ENCODE peak calls at places on chromosome 15, in six cellular contexts. One of them, this sample, is unnamed.

GRCh38 chr15:57503051-57503702 is 88.5 kb upstream of the MYZAP start:
- DNase-seq in activated CD8-positive, alpha-beta memory T cell treated with anti-CD3 and anti-CD28 coated beads, Interleukin-2, amount 50 U/mL, for 48 hours: no peak
- DNase-seq in substantia nigra: no peak
- DNase-seq in NCI-H1417: no peak
- DNase-seq in ACHN: no peak
- DNase-seq in foreskin fibroblast: no peak
- DNase-seq in this sample: no peak

GRCh38 chr15:29612701-29613100 is 209.6 kb downstream of the TJP1 start:
- DNase-seq in NCI-H1417: no peak
- DNase-seq in ACHN: peak
- DNase-seq in activated CD8-positive, alpha-beta memory T cell treated with anti-CD3 and anti-CD28 coated beads, Interleukin-2, amount 50 U/mL, for 48 hours: no peak
- DNase-seq in substantia nigra: no peak
- DNase-seq in foreskin fibroblast: no peak
- DNase-seq in this sample: peak

GRCh38 chr15:60580068-60580467 is 101.1 kb upstream of the ICE2 start:
- DNase-seq in activated CD8-positive, alpha-beta memory T cell treated with anti-CD3 and anti-CD28 coated beads, Interleukin-2, amount 50 U/mL, for 48 hours: no peak
- DNase-seq in ACHN: no peak
- DNase-seq in substantia nigra: no peak
- DNase-seq in NCI-H1417: no peak
- DNase-seq in foreskin fibroblast: no peak
- DNase-seq in this sample: no peak

GRCh38 chr15:62569460-62570404 is 404.6 kb upstream of the C2CD4B start:
- DNase-seq in activated CD8-positive, alpha-beta memory T cell treated with anti-CD3 and anti-CD28 coated beads, Interleukin-2, amount 50 U/mL, for 48 hours: no peak
- DNase-seq in NCI-H1417: peak
- DNase-seq in ACHN: peak
- DNase-seq in foreskin fibroblast: peak
- DNase-seq in substantia nigra: no peak
- DNase-seq in this sample: peak

GRCh38 chr15:66098019-66098363 is 155.6 kb downstream of the MEGF11 start:
- DNase-seq in substantia nigra: no peak
- DNase-seq in NCI-H1417: no peak
- DNase-seq in foreskin fibroblast: no peak
- DNase-seq in ACHN: no peak
- DNase-seq in activated CD8-positive, alpha-beta memory T cell treated with anti-CD3 and anti-CD28 coated beads, Interleukin-2, amount 50 U/mL, for 48 hours: no peak
- DNase-seq in this sample: no peak

GRCh38 chr15:100373942-100374341 is 32.2 kb upstream of the ADAMTS17 start:
- DNase-seq in foreskin fibroblast: no peak
- DNase-seq in ACHN: peak
- DNase-seq in activated CD8-positive, alpha-beta memory T cell treated with anti-CD3 and anti-CD28 coated beads, Interleukin-2, amount 50 U/mL, for 48 hours: no peak
- DNase-seq in NCI-H1417: peak
- DNase-seq in substantia nigra: no peak
- DNase-seq in this sample: no peak

GRCh38 chr15:40045572-40046217 is 6.7 kb upstream of the SRP14 start:
- DNase-seq in foreskin fibroblast: no peak
- DNase-seq in substantia nigra: no peak
- DNase-seq in NCI-H1417: no peak
- DNase-seq in activated CD8-positive, alpha-beta memory T cell treated with anti-CD3 and anti-CD28 coated beads, Interleukin-2, amount 50 U/mL, for 48 hours: no peak
- DNase-seq in ACHN: no peak
- DNase-seq in this sample: no peak

GRCh38 chr15:83613716-83614115 is 40.2 kb upstream of the ADAMTSL3 start:
- DNase-seq in NCI-H1417: no peak
- DNase-seq in foreskin fibroblast: no peak
- DNase-seq in activated CD8-positive, alpha-beta memory T cell treated with anti-CD3 and anti-CD28 coated beads, Interleukin-2, amount 50 U/mL, for 48 hours: no peak
- DNase-seq in ACHN: peak
- DNase-seq in substantia nigra: no peak
- DNase-seq in this sample: peak

GRCh38 chr15:68507447-68507846 is 71.3 kb upstream of the CORO2B start:
- DNase-seq in substantia nigra: no peak
- DNase-seq in activated CD8-positive, alpha-beta memory T cell treated with anti-CD3 and anti-CD28 coated beads, Interleukin-2, amount 50 U/mL, for 48 hours: no peak
- DNase-seq in ACHN: no peak
- DNase-seq in foreskin fibroblast: no peak
- DNase-seq in NCI-H1417: no peak
- DNase-seq in this sample: no peak

GRCh38 chr15:60477991-60478632 is 830 bp downstream of the ICE2 start:
- DNase-seq in NCI-H1417: peak
- DNase-seq in ACHN: peak
- DNase-seq in substantia nigra: no peak
- DNase-seq in foreskin fibroblast: no peak
- DNase-seq in activated CD8-positive, alpha-beta memory T cell treated with anti-CD3 and anti-CD28 coated beads, Interleukin-2, amount 50 U/mL, for 48 hours: no peak
- DNase-seq in this sample: peak

GRCh38 chr15:70063992-70064379 is 33.7 kb downstream of the TLE3 start:
- DNase-seq in ACHN: no peak
- DNase-seq in substantia nigra: no peak
- DNase-seq in activated CD8-positive, alpha-beta memory T cell treated with anti-CD3 and anti-CD28 coated beads, Interleukin-2, amount 50 U/mL, for 48 hours: no peak
- DNase-seq in NCI-H1417: no peak
- DNase-seq in foreskin fibroblast: no peak
- DNase-seq in this sample: no peak

GRCh38 chr15:86183765-86184491 is 104.3 kb downstream of the AGBL1 start:
- DNase-seq in NCI-H1417: no peak
- DNase-seq in activated CD8-positive, alpha-beta memory T cell treated with anti-CD3 and anti-CD28 coated beads, Interleukin-2, amount 50 U/mL, for 48 hours: peak
- DNase-seq in foreskin fibroblast: no peak
- DNase-seq in substantia nigra: no peak
- DNase-seq in ACHN: no peak
- DNase-seq in this sample: no peak

GRCh38 chr15:53833134-53833624 is 73.7 kb upstream of the WDR72 start:
- DNase-seq in activated CD8-positive, alpha-beta memory T cell treated with anti-CD3 and anti-CD28 coated beads, Interleukin-2, amount 50 U/mL, for 48 hours: no peak
- DNase-seq in NCI-H1417: no peak
- DNase-seq in substantia nigra: no peak
- DNase-seq in foreskin fibroblast: no peak
- DNase-seq in ACHN: peak
- DNase-seq in this sample: peak

GRCh38 chr15:90358124-90359033 is 6.3 kb downstream of the ZNF774 start:
- DNase-seq in substantia nigra: no peak
- DNase-seq in ACHN: peak
- DNase-seq in activated CD8-positive, alpha-beta memory T cell treated with anti-CD3 and anti-CD28 coated beads, Interleukin-2, amount 50 U/mL, for 48 hours: no peak
- DNase-seq in NCI-H1417: no peak
- DNase-seq in foreskin fibroblast: peak
- DNase-seq in this sample: peak

GRCh38 chr15:95845862-95846515 is 484.5 kb upstream of the NR2F2 start:
- DNase-seq in NCI-H1417: no peak
- DNase-seq in substantia nigra: no peak
- DNase-seq in activated CD8-positive, alpha-beta memory T cell treated with anti-CD3 and anti-CD28 coated beads, Interleukin-2, amount 50 U/mL, for 48 hours: no peak
- DNase-seq in ACHN: no peak
- DNase-seq in foreskin fibroblast: peak
- DNase-seq in this sample: peak

GRCh38 chr15:72206677-72207000 is 9.1 kb upstream of the GRAMD2A start:
- DNase-seq in activated CD8-positive, alpha-beta memory T cell treated with anti-CD3 and anti-CD28 coated beads, Interleukin-2, amount 50 U/mL, for 48 hours: peak
- DNase-seq in substantia nigra: no peak
- DNase-seq in foreskin fibroblast: no peak
- DNase-seq in NCI-H1417: no peak
- DNase-seq in ACHN: no peak
- DNase-seq in this sample: no peak

GRCh38 chr15:40044717-40045571 is 6.0 kb upstream of the SRP14 start:
- DNase-seq in foreskin fibroblast: peak
- DNase-seq in substantia nigra: peak
- DNase-seq in ACHN: peak
- DNase-seq in NCI-H1417: peak
- DNase-seq in activated CD8-positive, alpha-beta memory T cell treated with anti-CD3 and anti-CD28 coated beads, Interleukin-2, amount 50 U/mL, for 48 hours: peak
- DNase-seq in this sample: peak

GRCh38 chr15:49436786-49437185 is 13.7 kb downstream of the FGF7 start:
- DNase-seq in NCI-H1417: no peak
- DNase-seq in ACHN: no peak
- DNase-seq in foreskin fibroblast: no peak
- DNase-seq in activated CD8-positive, alpha-beta memory T cell treated with anti-CD3 and anti-CD28 coated beads, Interleukin-2, amount 50 U/mL, for 48 hours: no peak
- DNase-seq in substantia nigra: no peak
- DNase-seq in this sample: no peak

GRCh38 chr15:40002295-40002694 is 36.7 kb downstream of the SRP14 start:
- DNase-seq in foreskin fibroblast: no peak
- DNase-seq in substantia nigra: no peak
- DNase-seq in NCI-H1417: no peak
- DNase-seq in ACHN: peak
- DNase-seq in activated CD8-positive, alpha-beta memory T cell treated with anti-CD3 and anti-CD28 coated beads, Interleukin-2, amount 50 U/mL, for 48 hours: no peak
- DNase-seq in this sample: peak

GRCh38 chr15:92650256-92650655 is 5.3 kb downstream of the FAM174B start:
- DNase-seq in foreskin fibroblast: no peak
- DNase-seq in activated CD8-positive, alpha-beta memory T cell treated with anti-CD3 and anti-CD28 coated beads, Interleukin-2, amount 50 U/mL, for 48 hours: no peak
- DNase-seq in NCI-H1417: no peak
- DNase-seq in substantia nigra: no peak
- DNase-seq in ACHN: no peak
- DNase-seq in this sample: peak

This sample was measured in astrocyte of the spinal cord.